ENCODE peak calls at places on chromosomes 11 and 22, in nine cellular contexts. Z is fibroblast of the aortic adventitia, O is thoracic aorta, H is GM23338, G is PC-3, S is transverse colon, Y is glutamatergic neuron, L is ascending aorta, B is lower lobe of right lung. K is an unnamed sample.

GRCh38 chr11:76700177-76701100 is 29.9 kb upstream of the LRRC32 start:
- DNase-seq in L (no peak), G (peak), O (no peak), S (no peak), H (no peak), Y (no peak), Z (peak), B (no peak), K (peak)

GRCh38 chr11:59755701-59756495 is 722 bp downstream of the STX3 start:
- DNase-seq in O (peak), S (peak), G (peak), Y (peak), H (peak), B (peak), L (peak), Z (peak), K (peak)

GRCh38 chr11:126194121-126194543 is 17.3 kb downstream of the RPUSD4 start:
- DNase-seq in S (peak), B (no peak), G (peak), O (no peak), Z (peak), Y (peak), L (no peak), H (peak), K (peak)

GRCh38 chr22:46827781-46828180 is 65.3 kb downstream of the TBC1D22A start:
- DNase-seq in L (no peak), G (no peak), B (no peak), H (no peak), Y (no peak), O (no peak), S (no peak), Z (no peak), K (no peak)

GRCh38 chr11:40683010-40683409 is 776.4 kb downstream of the LRRC4C start:
- DNase-seq in S (no peak), B (no peak), H (peak), L (no peak), O (no peak), G (no peak), Z (no peak), Y (no peak), K (no peak)

GRCh38 chr22:46574993-46575914 is 37.8 kb upstream of the CELSR1 start:
- DNase-seq in O (no peak), L (no peak), H (peak), Z (no peak), Y (no peak), S (peak), G (peak), B (peak), K (no peak)

GRCh38 chr22:20231499-20232236 is 36.5 kb downstream of the RTN4R start:
- DNase-seq in O (no peak), H (no peak), S (no peak), Z (no peak), Y (no peak), B (no peak), G (no peak), L (no peak), K (no peak)

GRCh38 chr22:23278883-23279675 is 98.8 kb downstream of the BCR start:
- DNase-seq in B (peak), H (no peak), L (no peak), O (no peak), Z (peak), S (peak), G (peak), Y (no peak), K (no peak)

GRCh38 chr11:87307101-87307500 is 269.4 kb downstream of the TMEM135 start:
- DNase-seq in Y (no peak), Z (peak), O (no peak), B (no peak), G (no peak), S (no peak), H (no peak), L (no peak), K (no peak)

GRCh38 chr11:102462610-102463009 is 10.0 kb upstream of the TMEM123 start:
- DNase-seq in O (no peak), L (no peak), H (no peak), S (no peak), Z (no peak), G (no peak), B (no peak), Y (no peak), K (no peak)

GRCh38 chr22:20107471-20107901 is 8.4 kb upstream of the RANBP1 start:
- DNase-seq in S (no peak), L (no peak), Z (no peak), H (no peak), B (peak), O (no peak), Y (peak), G (no peak), K (no peak)

GRCh38 chr11:69686856-69687255 is 11.7 kb upstream of the LTO1 start:
- DNase-seq in S (no peak), G (no peak), O (no peak), Y (no peak), L (no peak), B (no peak), Z (no peak), H (no peak), K (no peak)

GRCh38 chr22:26367402-26368245 is 61.4 kb upstream of the ASPHD2 start:
- DNase-seq in G (peak), L (no peak), B (no peak), Z (peak), Y (peak), O (no peak), S (peak), H (peak), K (peak)

GRCh38 chr11:105489431-105489830 is 120.4 kb upstream of the GRIA4 start:
- DNase-seq in L (no peak), B (no peak), Z (peak), H (no peak), G (no peak), O (no peak), Y (peak), S (no peak), K (peak)

GRCh38 chr11:64757549-64758329 is 2.0 kb downstream of the PYGM start:
- DNase-seq in Z (no peak), Y (no peak), G (no peak), L (no peak), H (no peak), S (no peak), O (no peak), B (no peak), K (peak)

GRCh38 chr11:59943996-59944395 is 5.8 kb downstream of the OOSP1 start:
- DNase-seq in S (no peak), H (peak), Y (no peak), L (no peak), O (no peak), B (no peak), Z (no peak), G (peak), K (peak)

GRCh38 chr11:98455500-98456186 is 565.1 kb upstream of the CNTN5 start:
- DNase-seq in S (no peak), H (peak), O (no peak), B (no peak), Y (no peak), L (no peak), Z (no peak), G (peak), K (no peak)
- TF ChIP-seq CTCF in S (no peak), H (peak), O (no peak), B (no peak), Y (no peak), L (no peak), Z (no peak), G (peak), K (no peak)

DNA sequence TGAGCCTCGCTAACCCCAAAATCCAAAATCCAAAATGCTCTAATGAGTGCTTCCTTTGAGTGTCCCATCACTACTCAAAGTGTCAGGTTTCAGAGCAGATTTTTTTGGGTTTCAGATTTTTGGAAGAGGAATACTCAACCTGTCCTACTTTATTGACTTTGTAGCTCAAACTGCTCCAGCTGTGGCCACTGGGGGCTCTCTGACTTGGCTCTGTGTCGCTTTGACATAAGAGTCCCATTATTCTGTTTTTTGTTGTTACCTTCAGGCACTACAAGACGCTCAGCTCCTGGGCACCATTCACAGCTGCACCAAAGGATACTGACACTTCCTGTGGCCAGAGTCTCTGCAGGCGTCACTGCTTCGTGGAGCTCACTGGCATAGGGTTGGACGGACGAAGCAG is 41.1 kb downstream of the PHF21B start:
- DNase-seq in G (peak), B (no peak), L (no peak), S (no peak), Z (no peak), H (peak), O (no peak), Y (no peak), K (no peak)
- TF ChIP-seq CTCF in G (peak), B (no peak), L (no peak), S (no peak), Z (no peak), H (peak), O (no peak), Y (no peak), K (no peak)

DNA sequence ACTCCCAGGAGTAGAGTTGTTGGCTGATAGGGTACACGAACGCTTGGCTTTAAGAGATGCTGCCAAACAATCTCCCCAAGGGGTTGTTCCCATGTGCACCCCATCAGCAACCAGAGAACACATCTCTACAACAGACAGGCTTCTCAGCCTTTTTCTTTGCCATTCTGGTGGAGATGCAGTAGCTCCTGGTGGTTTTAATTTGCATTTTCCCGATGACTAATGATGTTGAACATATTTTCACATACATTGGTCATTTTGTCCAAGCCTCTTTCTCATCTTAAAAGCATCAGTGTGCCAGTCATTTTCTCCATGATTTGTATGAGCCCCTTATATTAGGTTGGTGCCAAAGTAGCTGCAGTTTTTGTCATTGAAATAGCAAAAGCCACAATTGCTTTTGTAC is 21.8 kb downstream of the DHCR7 start:
- DNase-seq in B (no peak), Z (no peak), O (no peak), H (no peak), S (no peak), Y (no peak), L (no peak), G (peak), K (no peak)
- TF ChIP-seq CTCF in B (no peak), Z (no peak), O (no peak), H (no peak), S (no peak), Y (peak), L (no peak), G (no peak), K (no peak)

GRCh38 chr11:1707751-1708150 is 10.8 kb downstream of the KRTAP5-6 start:
- DNase-seq in Y (no peak), H (no peak), G (no peak), B (no peak), Z (peak), S (no peak), O (no peak), L (no peak), K (no peak)

GRCh38 chr11:1705121-1706052 is 8.4 kb downstream of the KRTAP5-6 start:
- DNase-seq in Z (no peak), H (no peak), B (no peak), S (no peak), L (no peak), Y (no peak), O (no peak), G (peak), K (no peak)

GRCh38 chr11:1708716-1709115 is 11.7 kb downstream of the KRTAP5-6 start:
- DNase-seq in S (no peak), O (no peak), B (no peak), H (no peak), G (no peak), Y (no peak), L (no peak), Z (no peak), K (no peak)

GRCh38 chr11:1703146-1703545 is 6.2 kb downstream of the KRTAP5-6 start:
- DNase-seq in Y (no peak), G (no peak), H (no peak), Z (no peak), B (no peak), L (no peak), O (no peak), S (no peak), K (no peak)

DNA sequence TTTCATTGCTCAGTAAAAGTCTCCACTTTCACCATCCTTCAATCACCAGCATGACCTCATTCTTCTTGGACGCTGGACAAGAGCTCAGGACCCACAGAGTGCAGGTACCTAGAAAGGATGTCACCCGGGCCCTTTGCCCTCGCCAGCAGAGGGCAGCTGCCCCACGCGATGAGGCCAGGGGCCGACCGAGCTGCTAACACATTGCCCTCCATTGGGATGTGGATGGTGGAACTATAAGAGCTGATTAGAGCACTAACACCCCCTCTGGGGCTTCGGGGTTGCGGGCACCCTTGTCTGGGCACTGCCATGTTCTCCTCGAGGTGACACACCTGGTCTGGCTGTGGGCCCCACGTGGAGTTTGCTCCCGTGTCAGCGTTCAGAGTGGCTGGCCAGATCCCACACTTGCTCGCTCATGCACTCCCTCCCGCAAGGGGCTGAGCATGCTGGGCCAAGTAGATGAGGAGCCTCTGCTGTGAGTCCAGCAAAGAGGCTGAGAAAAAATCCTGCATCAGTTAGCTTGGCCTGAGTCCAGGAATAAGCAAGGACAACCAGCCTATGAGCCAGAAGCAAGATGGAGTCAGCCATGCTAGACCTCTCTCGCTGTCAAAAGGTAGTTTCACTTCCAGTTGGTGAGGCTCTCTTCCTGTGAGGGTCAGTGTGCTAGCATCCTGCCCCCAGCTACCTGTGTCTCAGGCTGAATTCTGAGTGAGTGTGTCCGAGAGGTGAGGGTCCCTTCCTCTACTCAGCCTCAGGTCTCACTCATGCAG is 9.8 kb downstream of the KRTAP5-6 start:
- DNase-seq in G (peak), L (no peak), S (no peak), Y (no peak), B (no peak), Z (peak), O (no peak), H (no peak), K (no peak)
- TF ChIP-seq CTCF in G (peak), L (no peak), S (no peak), Y (no peak), B (peak), Z (no peak), O (no peak), H (peak), K (no peak)

GRCh38 chr11:2304156-2305139 is 2.6 kb downstream of the TSPAN32 start:
- DNase-seq in O (no peak), H (no peak), G (no peak), B (peak), Z (no peak), L (no peak), Y (no peak), S (no peak), K (no peak)

GRCh38 chr11:2306971-2307732 is 5.3 kb downstream of the TSPAN32 start:
- DNase-seq in G (no peak), Y (no peak), Z (no peak), O (no peak), B (peak), S (no peak), L (no peak), H (no peak), K (no peak)

GRCh38 chr11:2303627-2304155 is 1.9 kb downstream of the TSPAN32 start:
- DNase-seq in O (no peak), Y (no peak), H (no peak), B (peak), G (no peak), Z (no peak), L (no peak), S (no peak), K (no peak)

GRCh38 chr11:2305862-2306823 is 4.3 kb downstream of the TSPAN32 start:
- DNase-seq in Z (peak), L (no peak), S (peak), G (no peak), O (no peak), H (no peak), B (peak), Y (no peak), K (no peak)

DNA sequence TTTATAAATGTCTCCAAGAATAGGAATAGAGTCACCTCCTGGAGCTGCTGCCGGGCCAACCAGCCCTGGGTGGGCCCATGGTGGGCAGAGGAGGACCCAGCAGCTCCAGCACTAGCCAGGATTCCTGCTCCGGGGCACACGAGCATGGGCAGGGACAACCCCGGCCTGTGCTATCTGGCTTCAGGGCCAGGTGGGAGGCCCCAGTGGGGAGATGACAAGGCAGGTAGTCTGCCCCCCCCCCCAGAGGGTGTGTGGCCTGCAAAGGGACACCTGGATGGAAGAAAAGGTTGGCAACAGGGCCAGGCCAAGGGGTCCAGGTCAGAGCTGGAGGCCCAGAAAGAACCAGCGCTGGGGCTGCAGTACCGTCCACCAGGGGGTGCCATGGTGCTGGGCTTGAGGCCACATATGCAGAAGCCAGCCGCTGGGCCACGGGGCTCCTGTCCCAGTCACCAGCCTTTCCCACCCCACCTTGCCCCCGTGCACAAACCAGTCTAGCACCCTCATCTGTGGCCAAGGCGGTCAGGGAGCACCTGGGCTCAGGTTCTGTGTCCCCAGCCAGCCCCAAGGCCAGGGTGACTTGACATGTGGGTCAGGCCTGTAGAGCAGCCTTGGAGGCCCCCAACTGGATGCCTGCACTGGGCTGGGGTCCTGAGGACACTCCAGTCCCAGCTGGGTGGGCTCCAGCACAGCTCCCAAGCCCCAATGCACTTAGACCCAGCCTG is 3.5 kb downstream of the TSPAN32 start:
- DNase-seq in H (peak), B (peak), G (peak), S (peak), Z (peak), O (peak), L (no peak), Y (peak), K (peak)
- TF ChIP-seq CTCF in H (peak), B (peak), G (peak), S (peak), Z (peak), O (peak), L (peak), Y (peak), K (peak)

DNA sequence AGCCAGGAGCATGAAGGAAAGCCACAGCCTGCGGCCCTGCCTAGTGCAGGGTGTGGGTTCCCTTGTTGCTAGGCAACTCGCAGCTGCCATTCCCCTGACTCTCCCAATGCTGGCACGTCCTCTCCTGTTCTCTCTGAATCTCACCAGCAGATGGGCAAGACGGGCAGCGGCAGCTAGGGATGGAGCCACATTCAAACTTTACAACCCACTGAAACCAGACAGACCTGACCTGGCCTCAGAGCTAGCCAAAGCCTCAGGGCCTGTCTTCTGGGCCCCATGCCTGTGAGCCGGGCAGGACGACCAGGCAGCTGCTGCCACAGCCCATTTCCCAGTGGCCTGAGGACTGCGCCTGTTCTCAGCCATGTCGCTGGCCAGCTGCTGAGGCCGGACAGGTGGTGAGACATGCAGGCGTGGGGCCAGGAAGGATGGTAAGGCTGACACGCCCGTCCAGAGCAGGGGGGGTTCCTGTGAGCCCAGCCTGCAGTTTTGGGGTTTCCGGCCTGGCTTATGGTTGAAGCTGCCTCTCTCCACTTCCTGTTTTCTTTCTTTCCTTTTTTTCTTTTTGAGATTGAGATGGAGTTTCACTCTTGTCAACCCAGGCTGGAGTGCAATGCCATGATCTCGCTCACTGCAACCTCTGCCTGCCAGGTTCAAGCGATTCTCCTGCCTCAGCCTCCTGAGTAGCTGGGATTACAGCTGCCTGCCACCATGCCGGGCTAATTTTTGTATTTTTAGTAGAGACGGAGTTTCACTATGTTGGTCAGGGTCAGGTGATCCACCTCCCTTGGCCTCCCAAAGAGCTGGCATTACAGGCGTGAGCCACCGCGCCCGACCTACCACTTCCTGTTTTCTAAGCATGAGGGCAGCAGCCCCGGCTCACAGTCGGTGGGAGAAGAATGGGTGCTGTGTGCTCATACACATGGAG is 4.1 kb downstream of the SUN2 start:
- DNase-seq in L (no peak), Z (no peak), H (no peak), G (no peak), B (peak), S (peak), Y (no peak), O (no peak), K (no peak)
- TF ChIP-seq CTCF in L (no peak), Z (no peak), H (no peak), G (no peak), B (no peak), S (no peak), Y (no peak), O (no peak), K (no peak)